ENCODE peak calls at places on chromosomes 7 and 10, in nine cellular contexts. I, T, V, Q, B, S, O, X and N are unnamed samples.

GRCh38 chr7:17075601-17076000 is 193.8 kb upstream of the AGR3 start:
- DNase-seq in I (no peak), T (no peak), V (no peak), Q (no peak), B (no peak), S (no peak), O (no peak), X (no peak), N (no peak)

GRCh38 chr10:130958981-130959751 is 352.4 kb downstream of the TCERG1L start:
- DNase-seq in I (no peak), T (no peak), V (no peak), Q (no peak), B (no peak), S (no peak), O (no peak), X (no peak), N (no peak)

GRCh38 chr7:27576360-27576944 is 86.2 kb downstream of the HIBADH start:
- DNase-seq in I (peak; percentile 73), T (no peak), V (peak; percentile 35), Q (no peak), B (peak; percentile 47), S (no peak), O (peak; percentile 41), X (no peak), N (no peak)

GRCh38 chr10:70442332-70442988 is 979 bp upstream of the NODAL start:
- DNase-seq in I (no peak), T (peak; percentile 18), V (no peak), Q (no peak), B (no peak), S (no peak), O (no peak), X (no peak), N (no peak)

GRCh38 chr10:82981137-82981723 is 1106.2 kb downstream of the NRG3 start:
- DNase-seq in I (peak; percentile 40), T (no peak), V (no peak), Q (no peak), B (no peak), S (no peak), O (no peak), X (no peak), N (no peak)

GRCh38 chr7:27634892-27635538 is 27.7 kb downstream of the HIBADH start:
- DNase-seq in I (no peak), T (no peak), V (no peak), Q (no peak), B (peak; percentile 53), S (no peak), O (no peak), X (no peak), N (no peak)

GRCh38 chr10:19158358-19158757 is 109.8 kb downstream of the MALRD1 start:
- DNase-seq in I (no peak), T (no peak), V (no peak), Q (no peak), B (no peak), S (no peak), O (no peak), X (no peak), N (no peak)

GRCh38 chr7:148303295-148304013 is 287.1 kb upstream of the C7orf33 start:
- DNase-seq in I (peak; percentile 69), T (peak; percentile 91), V (no peak), Q (peak; percentile 78), B (no peak), S (peak; percentile 66), O (peak; percentile 35), X (peak; percentile 69), N (no peak)

GRCh38 chr7:94395141-94396041 is 696 bp downstream of the COL1A2 start:
- DNase-seq in I (peak; percentile 91), T (no peak), V (peak; percentile 66), Q (peak; percentile 68), B (peak; percentile 79), S (no peak), O (peak; percentile 76), X (peak; percentile 68), N (no peak)

GRCh38 chr7:1225462-1226154 is 7.1 kb upstream of the UNCX start:
- DNase-seq in I (peak; percentile 40), T (no peak), V (no peak), Q (no peak), B (peak; percentile 85), S (no peak), O (peak; percentile 95), X (no peak), N (no peak)

GRCh38 chr10:96832721-96833219 is 672 bp downstream of the LCOR start:
- DNase-seq in I (peak; percentile 89), T (peak; percentile 95), V (peak; percentile 23), Q (peak; percentile 85), B (no peak), S (peak; percentile 93), O (peak; percentile 95), X (peak; percentile 89), N (peak; percentile 78)

GRCh38 chr10:58754419-58755180 is 241.9 kb downstream of the BICC1 start:
- DNase-seq in I (peak; percentile 66), T (no peak), V (no peak), Q (no peak), B (no peak), S (no peak), O (no peak), X (no peak), N (no peak)

GRCh38 chr10:96509017-96509641 is 4.6 kb downstream of the TLL2 start:
- DNase-seq in I (peak; percentile 55), T (no peak), V (peak; percentile 84), Q (no peak), B (peak; percentile 58), S (no peak), O (no peak), X (no peak), N (no peak)

GRCh38 chr7:141156446-141156845 is 82.6 kb downstream of the TMEM178B start:
- DNase-seq in I (no peak), T (no peak), V (no peak), Q (no peak), B (peak; percentile 26), S (no peak), O (no peak), X (no peak), N (no peak)

GRCh38 chr7:24756989-24757798 is at the start of gene GSDME:
- DNase-seq in I (peak; percentile 87), T (peak; percentile 83), V (peak; percentile 50), Q (peak; percentile 47), B (peak; percentile 81), S (no peak), O (peak; percentile 96), X (peak; percentile 47), N (no peak)

GRCh38 chr7:90931996-90932912 is 332.0 kb upstream of the FZD1 start:
- DNase-seq in I (no peak), T (no peak), V (no peak), Q (no peak), B (no peak), S (no peak), O (no peak), X (no peak), N (no peak)

GRCh38 chr7:98110249-98111022 is 3.8 kb downstream of the LMTK2 start:
- DNase-seq in I (no peak), T (no peak), V (peak; percentile 35), Q (peak; percentile 58), B (peak; percentile 30), S (peak; percentile 52), O (peak; percentile 52), X (peak; percentile 86), N (no peak)

GRCh38 chr7:53119514-53119933 is 84.1 kb downstream of the POM121L12 start:
- DNase-seq in I (no peak), T (no peak), V (no peak), Q (no peak), B (no peak), S (no peak), O (no peak), X (no peak), N (no peak)

GRCh38 chr10:25017247-25017590 is 807 bp downstream of the THNSL1 start:
- DNase-seq in I (peak; percentile 43), T (no peak), V (peak; percentile 11), Q (peak; percentile 14), B (peak; percentile 63), S (no peak), O (peak; percentile 29), X (peak; percentile 25), N (no peak)

GRCh38 chr10:63171926-63172325 is 38.8 kb downstream of the NRBF2 start:
- DNase-seq in I (no peak), T (no peak), V (no peak), Q (no peak), B (no peak), S (no peak), O (no peak), X (no peak), N (no peak)

DNA sequence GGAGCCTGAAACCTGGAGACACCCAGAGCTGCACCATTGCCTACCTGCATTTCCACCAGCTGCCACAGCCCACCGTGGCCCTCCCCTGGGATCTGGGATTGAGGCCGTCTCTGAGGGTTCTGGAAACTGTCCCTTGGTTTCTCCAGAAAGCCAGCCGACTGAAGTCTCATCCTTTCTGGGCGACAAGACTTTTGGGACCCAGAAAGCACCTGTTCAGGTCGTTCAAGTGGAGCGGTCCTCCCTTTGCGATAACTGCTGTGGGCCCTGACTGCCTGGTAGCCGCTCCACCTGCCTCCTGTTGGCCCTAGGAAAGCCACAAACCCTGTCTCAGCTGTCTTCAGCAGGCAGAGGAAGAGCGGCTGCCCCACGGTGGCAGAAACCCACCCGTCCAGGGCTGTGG is 346.0 kb upstream of the MKI67 start:
- DNase-seq in I (no peak), T (no peak), V (no peak), Q (no peak), B (no peak), S (no peak), O (no peak), X (no peak), N (no peak)
- H3K9me3 ChIP-seq in I (no peaks in the 10 kb centered on the region), T (no peaks in the 10 kb centered on the region), V (no peaks in the 10 kb centered on the region), Q (no peaks in the 10 kb centered on the region), B (no peaks in the 10 kb centered on the region), S (no peaks in the 10 kb centered on the region), O (no peaks in the 10 kb centered on the region), X (no peaks in the 10 kb centered on the region), N (no peaks in the 10 kb centered on the region)

GRCh38 chr10:665579-666091 is 23.8 kb downstream of the DIP2C start:
- DNase-seq in I (no peak), T (peak; percentile 83), V (no peak), Q (peak; percentile 56), B (no peak), S (peak; percentile 54), O (no peak), X (peak; percentile 65), N (no peak)
- H3K4me3 ChIP-seq in I (peak overlapping the region; percentile 72), T (peak overlapping the region; percentile 59), V (no peak overlapping the region), Q (peak overlapping the region; percentile 44), B (no peak overlapping the region), S (no peak overlapping the region), O (no peak overlapping the region), X (no peak overlapping the region), N (no peak overlapping the region)

GRCh38 chr7:57182031-57182430 is 49.8 kb upstream of the ZNF479 start:
- DNase-seq in I (no peak), T (no peak), V (no peak), Q (no peak), B (no peak), S (no peak), O (no peak), X (no peak), N (no peak)
- H3K9me3 ChIP-seq in I (peaks cover 20% of the 10 kb centered on the region), T (peaks cover 20% of the 10 kb centered on the region), V (peaks cover 3% of the 10 kb centered on the region), Q (no peaks in the 10 kb centered on the region), B (no peaks in the 10 kb centered on the region), S (peaks cover 39% of the 10 kb centered on the region), O (no peaks in the 10 kb centered on the region), X (no peaks in the 10 kb centered on the region), N (peaks cover 9% of the 10 kb centered on the region)

DNA sequence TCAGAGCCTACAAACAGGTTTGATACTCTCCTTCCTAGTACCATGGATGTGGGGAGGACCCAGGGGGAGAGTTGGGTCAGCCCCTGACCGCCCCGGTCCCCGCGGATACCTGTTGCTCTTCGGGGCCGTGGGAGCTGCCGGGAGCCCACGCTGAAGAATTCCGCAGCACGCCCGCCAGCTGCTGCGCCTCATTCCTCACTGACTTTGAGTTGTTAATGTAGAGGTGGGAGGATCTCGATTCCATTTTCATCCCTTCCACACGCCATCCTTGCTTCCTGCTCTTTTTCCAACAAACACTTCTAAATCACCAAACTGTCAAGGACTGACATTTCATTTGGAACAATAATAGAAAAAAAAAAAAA is 174.9 kb upstream of the SH2B2 start:
- DNase-seq in I (no peak), T (no peak), V (no peak), Q (no peak), B (no peak), S (no peak), O (no peak), X (no peak), N (no peak)
- H3K4me3 ChIP-seq in I (no peak overlapping the region), T (no peak overlapping the region), V (no peak overlapping the region), Q (no peak overlapping the region), B (no peak overlapping the region), S (no peak overlapping the region), O (no peak overlapping the region), X (no peak overlapping the region), N (no peak overlapping the region)